ENCODE peak calls at places on chromosomes 12 and 14, in ten cellular contexts. F is endothelial cell, T is T-cell, X is T follicular helper cell, J is foreskin keratinocyte, W is neuronal stem cell, K is left ventricle myocardium inferior, U is IMR-90, P is T47D, E is WTC11. G is an unnamed sample.

GRCh38 chr14:90475298-90475697 is 78.5 kb downstream of the CALM1 start:
- DNase-seq in E (no peak), W (no peak), T (no peak), U (no peak), X (no peak), K (no peak), J (no peak), F (no peak), P (peak; percentile 43), G (no peak)

GRCh38 chr14:42532194-42532593 is 925.5 kb downstream of the LRFN5 start:
- DNase-seq in U (no peak), F (no peak), X (no peak), J (no peak), P (no peak), T (no peak), W (no peak), E (no peak), K (no peak), G (no peak)

GRCh38 chr12:95629392-95629791 is 78.1 kb upstream of the USP44 start:
- DNase-seq in X (no peak), J (no peak), F (no peak), K (no peak), W (no peak), U (no peak), T (no peak), P (no peak), E (no peak), G (no peak)

GRCh38 chr12:4806439-4807115 is 86.4 kb downstream of the GALNT8 start:
- DNase-seq in P (no peak), K (no peak), W (no peak), T (no peak), F (no peak), J (no peak), E (no peak), U (no peak), X (no peak), G (no peak)

GRCh38 chr12:84632556-84632955 is 280.0 kb downstream of the SLC6A15 start:
- DNase-seq in P (no peak), E (no peak), J (no peak), W (no peak), T (no peak), K (no peak), U (no peak), F (no peak), X (no peak), G (no peak)

GRCh38 chr12:19431407-19432308 is 7.6 kb upstream of the AEBP2 start:
- DNase-seq in U (peak; percentile 88), T (no peak), J (peak; percentile 92), E (no peak), X (no peak), K (no peak), P (peak; percentile 76), F (no peak), W (no peak), G (peak; percentile 53)

GRCh38 chr12:53940448-53941014 is 1.9 kb downstream of the HOXC13 start:
- DNase-seq in P (peak; percentile 51), F (no peak), X (no peak), K (no peak), T (no peak), E (no peak), U (no peak), W (no peak), J (no peak), G (no peak)

GRCh38 chr12:6532927-6533652 is 1.2 kb upstream of the GAPDH start:
- DNase-seq in T (no peak), X (no peak), E (peak; percentile 68), F (peak; percentile 48), J (no peak), U (peak; percentile 76), P (peak; percentile 75), K (peak; percentile 80), W (no peak), G (no peak)

GRCh38 chr12:19129121-19129485 is 430 bp upstream of the PLEKHA5 start:
- DNase-seq in P (peak; percentile 5), X (no peak), W (no peak), U (peak; percentile 29), K (no peak), T (no peak), E (no peak), J (no peak), F (no peak), G (peak; percentile 70)

GRCh38 chr12:53677612-53678133 is 1.8 kb upstream of the ATP5MC2 start:
- DNase-seq in K (no peak), T (no peak), J (no peak), F (no peak), X (no peak), E (no peak), U (no peak), W (no peak), P (no peak), G (no peak)

GRCh38 chr12:122423258-122424165 is 1.0 kb upstream of the CLIP1 start:
- DNase-seq in J (no peak), T (no peak), E (peak; percentile 45), W (peak; percentile 84), F (peak; percentile 49), K (no peak), U (peak; percentile 62), P (peak; percentile 42), X (no peak), G (peak; percentile 77)

GRCh38 chr12:111596985-111597730 is 2.0 kb downstream of the ATXN2 start:
- DNase-seq in U (peak; percentile 55), W (peak; percentile 30), F (peak; percentile 47), E (peak; percentile 28), X (no peak), T (peak; percentile 13), K (peak; percentile 43), P (peak; percentile 87), J (peak; percentile 25), G (peak; percentile 71)

GRCh38 chr14:68544150-68544892 is 248.5 kb downstream of the ZFP36L1 start:
- DNase-seq in J (peak; percentile 95), E (no peak), T (no peak), X (no peak), P (no peak), K (peak; percentile 55), U (peak; percentile 100), W (no peak), F (no peak), G (no peak)

GRCh38 chr14:104978774-104979691 is 859 bp upstream of the AHNAK2 start:
- DNase-seq in K (no peak), J (no peak), F (no peak), W (no peak), X (no peak), T (no peak), U (no peak), E (peak; percentile 29), P (no peak), G (no peak)

GRCh38 chr12:48197967-48198618 is 5.0 kb downstream of the OR10AD1 start:
- DNase-seq in U (peak; percentile 87), T (peak; percentile 83), E (peak; percentile 97), P (peak; percentile 99), K (peak; percentile 99), F (peak; percentile 91), J (peak; percentile 86), W (peak; percentile 90), X (peak; percentile 82), G (peak; percentile 98)

GRCh38 chr14:89011727-89012271 is 187.3 kb downstream of the TTC8 start:
- DNase-seq in P (peak; percentile 48), E (no peak), K (no peak), U (no peak), J (no peak), X (no peak), T (no peak), W (no peak), F (no peak), G (no peak)

GRCh38 chr12:78470354-78471195 is 394.0 kb upstream of the SYT1 start:
- DNase-seq in X (no peak), T (no peak), U (peak; percentile 60), J (peak; percentile 5), E (peak; percentile 44), W (peak; percentile 24), P (peak; percentile 78), K (no peak), F (peak; percentile 34), G (peak; percentile 22)

GRCh38 chr14:74572829-74573360 is 39.1 kb downstream of the LTBP2 start:
- DNase-seq in J (peak; percentile 52), W (no peak), P (peak; percentile 34), K (no peak), F (no peak), U (peak; percentile 65), E (no peak), X (no peak), T (no peak), G (peak; percentile 66)

GRCh38 chr14:94472842-94473241 is 3.2 kb downstream of the SERPINA9 start:
- DNase-seq in T (no peak), K (no peak), F (no peak), P (no peak), W (no peak), J (no peak), E (no peak), U (no peak), X (no peak), G (no peak)

GRCh38 chr12:106115450-106115849 is 23.3 kb downstream of the NUAK1 start:
- DNase-seq in P (no peak), X (no peak), E (no peak), F (no peak), U (no peak), T (no peak), J (no peak), K (no peak), W (no peak), G (no peak)

GRCh38 chr12:94032368-94032767 is 116.0 kb upstream of the PLXNC1 start:
- DNase-seq in J (no peak), P (no peak), W (no peak), F (no peak), K (no peak), E (no peak), T (no peak), X (no peak), U (no peak), G (no peak)

GRCh38 chr14:91929700-91930099 is 17.8 kb downstream of the FBLN5 start:
- DNase-seq in W (no peak), P (no peak), F (no peak), E (no peak), K (no peak), U (peak; percentile 40), T (no peak), J (peak; percentile 32), X (no peak), G (no peak)

GRCh38 chr12:10967409-10967808 is 19.3 kb downstream of the TAS2R50 start:
- DNase-seq in E (no peak), W (no peak), P (no peak), U (peak; percentile 64), J (no peak), X (no peak), T (no peak), K (no peak), F (no peak), G (no peak)

GRCh38 chr12:102740157-102741032 is 176.6 kb downstream of the PAH start:
- DNase-seq in X (no peak), K (no peak), P (peak; percentile 67), W (no peak), U (peak; percentile 36), J (no peak), F (peak; percentile 6), E (no peak), T (no peak), G (no peak)

GRCh38 chr12:57904848-57905811 is 36.2 kb upstream of the ATP23 start:
- DNase-seq in T (peak; percentile 79), W (peak; percentile 83), J (peak; percentile 49), P (peak; percentile 97), U (peak; percentile 88), F (peak; percentile 90), E (peak; percentile 89), K (peak; percentile 81), X (peak; percentile 76), G (peak; percentile 95)

GRCh38 chr14:31992051-31992450 is 85.1 kb upstream of the ARHGAP5 start:
- DNase-seq in W (no peak), T (no peak), X (no peak), P (no peak), F (no peak), U (peak; percentile 40), J (peak; percentile 91), E (no peak), K (no peak), G (no peak)

GRCh38 chr12:2356601-2357125 is 303.9 kb downstream of the CACNA1C start:
- DNase-seq in P (no peak), U (no peak), J (no peak), K (no peak), F (no peak), T (no peak), E (no peak), W (no peak), X (no peak), G (no peak)

GRCh38 chr12:33423706-33424105 is 15.9 kb downstream of the SYT10 start:
- DNase-seq in U (no peak), K (no peak), E (no peak), P (no peak), W (no peak), J (no peak), X (no peak), T (no peak), F (no peak), G (no peak)

G was measured in ELF-1.